ENCODE peak calls at places on chromosomes 12 and 14, in seven cellular contexts. One of them, this sample, is unnamed.

GRCh38 chr12:112839386-112839972 is 47.9 kb downstream of the RPH3A start:
- DNase-seq in GM12878: no peak
- DNase-seq in tibial artery: no peak
- DNase-seq in fibroblast of pulmonary artery: peak; percentile 86
- DNase-seq in epithelial cell of esophagus: peak; percentile 97
- DNase-seq in Caco-2: peak; percentile 34
- DNase-seq in kidney epithelial cell: peak; percentile 96
- DNase-seq in this sample: peak; percentile 43

GRCh38 chr14:37622231-37622923 is 26.9 kb downstream of the TTC6 start:
- DNase-seq in GM12878: no peak
- DNase-seq in tibial artery: no peak
- DNase-seq in fibroblast of pulmonary artery: peak; percentile 42
- DNase-seq in epithelial cell of esophagus: no peak
- DNase-seq in Caco-2: no peak
- DNase-seq in kidney epithelial cell: no peak
- DNase-seq in this sample: no peak

GRCh38 chr12:24996102-24996797 is 47.3 kb upstream of the BCAT1 start:
- DNase-seq in GM12878: no peak
- DNase-seq in tibial artery: no peak
- DNase-seq in fibroblast of pulmonary artery: no peak
- DNase-seq in epithelial cell of esophagus: no peak
- DNase-seq in Caco-2: no peak
- DNase-seq in kidney epithelial cell: no peak
- DNase-seq in this sample: no peak

GRCh38 chr12:130555628-130556485 is 160.2 kb downstream of the RIMBP2 start:
- DNase-seq in GM12878: no peak
- DNase-seq in tibial artery: no peak
- DNase-seq in fibroblast of pulmonary artery: no peak
- DNase-seq in epithelial cell of esophagus: no peak
- DNase-seq in Caco-2: no peak
- DNase-seq in kidney epithelial cell: no peak
- DNase-seq in this sample: no peak

GRCh38 chr14:42814817-42815216 is 1208.1 kb downstream of the LRFN5 start:
- DNase-seq in GM12878: no peak
- DNase-seq in tibial artery: no peak
- DNase-seq in fibroblast of pulmonary artery: no peak
- DNase-seq in epithelial cell of esophagus: no peak
- DNase-seq in Caco-2: no peak
- DNase-seq in kidney epithelial cell: no peak
- DNase-seq in this sample: no peak

GRCh38 chr12:19546611-19547162 is 107.4 kb downstream of the AEBP2 start:
- DNase-seq in GM12878: no peak
- DNase-seq in tibial artery: no peak
- DNase-seq in fibroblast of pulmonary artery: peak; percentile 82
- DNase-seq in epithelial cell of esophagus: peak; percentile 66
- DNase-seq in Caco-2: no peak
- DNase-seq in kidney epithelial cell: no peak
- DNase-seq in this sample: no peak

GRCh38 chr12:113092478-113093408 is 36.2 kb downstream of the DTX1 start:
- DNase-seq in GM12878: no peak
- DNase-seq in tibial artery: no peak
- DNase-seq in fibroblast of pulmonary artery: no peak
- DNase-seq in epithelial cell of esophagus: peak; percentile 37
- DNase-seq in Caco-2: peak; percentile 53
- DNase-seq in kidney epithelial cell: no peak
- DNase-seq in this sample: no peak

GRCh38 chr12:12909228-12909994 is 18.0 kb downstream of the GPRC5A start:
- DNase-seq in GM12878: no peak
- DNase-seq in tibial artery: no peak
- DNase-seq in fibroblast of pulmonary artery: no peak
- DNase-seq in epithelial cell of esophagus: no peak
- DNase-seq in Caco-2: no peak
- DNase-seq in kidney epithelial cell: no peak
- DNase-seq in this sample: no peak

GRCh38 chr12:118404876-118405521 is 28.6 kb downstream of the SUDS3 start:
- DNase-seq in GM12878: peak; percentile 4
- DNase-seq in tibial artery: no peak
- DNase-seq in fibroblast of pulmonary artery: peak; percentile 79
- DNase-seq in epithelial cell of esophagus: peak; percentile 66
- DNase-seq in Caco-2: peak; percentile 58
- DNase-seq in kidney epithelial cell: peak; percentile 14
- DNase-seq in this sample: peak; percentile 16

GRCh38 chr12:24404086-24404815 is 454.8 kb upstream of the SOX5 start:
- DNase-seq in GM12878: no peak
- DNase-seq in tibial artery: no peak
- DNase-seq in fibroblast of pulmonary artery: peak; percentile 11
- DNase-seq in epithelial cell of esophagus: no peak
- DNase-seq in Caco-2: no peak
- DNase-seq in kidney epithelial cell: no peak
- DNase-seq in this sample: peak; percentile 53

GRCh38 chr14:60323199-60323891 is 74.3 kb downstream of the PPM1A start:
- DNase-seq in GM12878: no peak
- DNase-seq in tibial artery: no peak
- DNase-seq in fibroblast of pulmonary artery: no peak
- DNase-seq in epithelial cell of esophagus: no peak
- DNase-seq in Caco-2: no peak
- DNase-seq in kidney epithelial cell: no peak
- DNase-seq in this sample: no peak

GRCh38 chr14:32252030-32252670 is 49.1 kb upstream of the RNU6-8 start:
- DNase-seq in GM12878: peak; percentile 36
- DNase-seq in tibial artery: no peak
- DNase-seq in fibroblast of pulmonary artery: peak; percentile 84
- DNase-seq in epithelial cell of esophagus: peak; percentile 76
- DNase-seq in Caco-2: peak; percentile 78
- DNase-seq in kidney epithelial cell: peak; percentile 32
- DNase-seq in this sample: peak; percentile 46

GRCh38 chr12:46208370-46208769 is 60.5 kb downstream of the SLC38A1 start:
- DNase-seq in GM12878: no peak
- DNase-seq in tibial artery: no peak
- DNase-seq in fibroblast of pulmonary artery: no peak
- DNase-seq in epithelial cell of esophagus: peak; percentile 17
- DNase-seq in Caco-2: no peak
- DNase-seq in kidney epithelial cell: no peak
- DNase-seq in this sample: no peak

GRCh38 chr14:89237923-89238529 is 179.0 kb downstream of the FOXN3 start:
- DNase-seq in GM12878: no peak
- DNase-seq in tibial artery: no peak
- DNase-seq in fibroblast of pulmonary artery: peak; percentile 30
- DNase-seq in epithelial cell of esophagus: peak; percentile 26
- DNase-seq in Caco-2: no peak
- DNase-seq in kidney epithelial cell: no peak
- DNase-seq in this sample: no peak

GRCh38 chr12:114384746-114385145 is 21.2 kb downstream of the TBX5 start:
- DNase-seq in GM12878: no peak
- DNase-seq in tibial artery: no peak
- DNase-seq in fibroblast of pulmonary artery: peak; percentile 24
- DNase-seq in epithelial cell of esophagus: no peak
- DNase-seq in Caco-2: no peak
- DNase-seq in kidney epithelial cell: no peak
- DNase-seq in this sample: no peak

GRCh38 chr12:66014818-66015217 is 115.7 kb downstream of the LLPH start:
- DNase-seq in GM12878: no peak
- DNase-seq in tibial artery: no peak
- DNase-seq in fibroblast of pulmonary artery: peak; percentile 29
- DNase-seq in epithelial cell of esophagus: peak; percentile 54
- DNase-seq in Caco-2: peak; percentile 12
- DNase-seq in kidney epithelial cell: no peak
- DNase-seq in this sample: no peak

GRCh38 chr14:94696518-94696917 is 73.4 kb downstream of the GSC start:
- DNase-seq in GM12878: no peak
- DNase-seq in tibial artery: no peak
- DNase-seq in fibroblast of pulmonary artery: no peak
- DNase-seq in epithelial cell of esophagus: no peak
- DNase-seq in Caco-2: no peak
- DNase-seq in kidney epithelial cell: no peak
- DNase-seq in this sample: no peak

GRCh38 chr12:12349711-12350665 is at the start of gene MANSC1:
- DNase-seq in GM12878: no peak
- DNase-seq in tibial artery: peak; percentile 81
- DNase-seq in fibroblast of pulmonary artery: peak; percentile 42
- DNase-seq in epithelial cell of esophagus: peak; percentile 58
- DNase-seq in Caco-2: peak; percentile 83
- DNase-seq in kidney epithelial cell: no peak
- DNase-seq in this sample: no peak

GRCh38 chr12:5733136-5733755 is 211.8 kb downstream of the ANO2 start:
- DNase-seq in GM12878: no peak
- DNase-seq in tibial artery: no peak
- DNase-seq in fibroblast of pulmonary artery: no peak
- DNase-seq in epithelial cell of esophagus: peak; percentile 75
- DNase-seq in Caco-2: no peak
- DNase-seq in kidney epithelial cell: no peak
- DNase-seq in this sample: no peak

GRCh38 chr12:79454338-79454777 is 236.4 kb downstream of the PAWR start:
- DNase-seq in GM12878: no peak
- DNase-seq in tibial artery: no peak
- DNase-seq in fibroblast of pulmonary artery: peak; percentile 50
- DNase-seq in epithelial cell of esophagus: peak; percentile 56
- DNase-seq in Caco-2: peak; percentile 30
- DNase-seq in kidney epithelial cell: peak; percentile 75
- DNase-seq in this sample: peak; percentile 76

GRCh38 chr14:23373041-23373440 is 432 bp downstream of the IL25 start:
- DNase-seq in GM12878: no peak
- DNase-seq in tibial artery: no peak
- DNase-seq in fibroblast of pulmonary artery: no peak
- DNase-seq in epithelial cell of esophagus: no peak
- DNase-seq in Caco-2: no peak
- DNase-seq in kidney epithelial cell: no peak
- DNase-seq in this sample: no peak

GRCh38 chr14:50947446-50947845 is 3.2 kb upstream of the PYGL start:
- DNase-seq in GM12878: no peak
- DNase-seq in tibial artery: no peak
- DNase-seq in fibroblast of pulmonary artery: no peak
- DNase-seq in epithelial cell of esophagus: peak; percentile 24
- DNase-seq in Caco-2: no peak
- DNase-seq in kidney epithelial cell: no peak
- DNase-seq in this sample: no peak

GRCh38 chr14:50943261-50943942 is 881 bp downstream of the PYGL start:
- DNase-seq in GM12878: no peak
- DNase-seq in tibial artery: peak; percentile 79
- DNase-seq in fibroblast of pulmonary artery: peak; percentile 72
- DNase-seq in epithelial cell of esophagus: peak; percentile 53
- DNase-seq in Caco-2: peak; percentile 82
- DNase-seq in kidney epithelial cell: no peak
- DNase-seq in this sample: no peak

GRCh38 chr14:50943943-50944646 is at the start of gene PYGL:
- DNase-seq in GM12878: no peak
- DNase-seq in tibial artery: peak; percentile 87
- DNase-seq in fibroblast of pulmonary artery: peak; percentile 71
- DNase-seq in epithelial cell of esophagus: peak; percentile 80
- DNase-seq in Caco-2: peak; percentile 88
- DNase-seq in kidney epithelial cell: no peak
- DNase-seq in this sample: no peak

GRCh38 chr14:50946234-50946935 is 2.1 kb upstream of the PYGL start:
- DNase-seq in GM12878: no peak
- DNase-seq in tibial artery: no peak
- DNase-seq in fibroblast of pulmonary artery: no peak
- DNase-seq in epithelial cell of esophagus: no peak
- DNase-seq in Caco-2: no peak
- DNase-seq in kidney epithelial cell: no peak
- DNase-seq in this sample: no peak

GRCh38 chr14:50944647-50945413 is 547 bp upstream of the PYGL start:
- DNase-seq in GM12878: no peak
- DNase-seq in tibial artery: peak; percentile 79
- DNase-seq in fibroblast of pulmonary artery: peak; percentile 55
- DNase-seq in epithelial cell of esophagus: peak; percentile 83
- DNase-seq in Caco-2: peak; percentile 56
- DNase-seq in kidney epithelial cell: no peak
- DNase-seq in this sample: no peak
- TF ChIP-seq CTCF in GM12878: no peak
- TF ChIP-seq CTCF in tibial artery: no peak
- TF ChIP-seq CTCF in fibroblast of pulmonary artery: no peak
- TF ChIP-seq CTCF in epithelial cell of esophagus: no peak
- TF ChIP-seq CTCF in Caco-2: no peak
- TF ChIP-seq CTCF in kidney epithelial cell: no peak
- TF ChIP-seq CTCF in this sample: no peak

DNA sequence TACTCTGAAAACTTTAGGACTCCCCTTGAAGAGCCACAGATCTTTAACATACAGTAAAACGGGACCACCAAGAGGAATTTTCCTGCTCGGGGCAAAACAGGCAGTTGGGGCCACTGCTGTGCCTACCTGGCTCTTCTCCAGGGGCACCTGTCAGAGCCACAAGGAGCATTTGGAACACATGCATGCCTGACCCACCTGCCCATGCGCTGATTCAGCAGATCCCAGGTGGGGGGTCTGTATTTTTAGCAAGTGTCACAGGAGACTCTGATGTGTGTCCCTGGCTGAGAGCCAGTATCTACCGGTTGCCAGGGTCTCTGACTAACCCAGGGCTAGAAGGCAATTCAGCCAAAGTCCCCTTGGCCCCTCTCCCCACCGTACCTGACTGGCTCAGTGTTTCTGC is 6.5 kb downstream of the CTDSP2 start:
- DNase-seq in GM12878: no peak
- DNase-seq in tibial artery: no peak
- DNase-seq in fibroblast of pulmonary artery: no peak
- DNase-seq in epithelial cell of esophagus: no peak
- DNase-seq in Caco-2: no peak
- DNase-seq in kidney epithelial cell: no peak
- DNase-seq in this sample: no peak
- H3K4me3 ChIP-seq in GM12878: peak overlapping the region; percentile 20
- H3K4me3 ChIP-seq in tibial artery: peak overlapping the region; percentile 15
- H3K4me3 ChIP-seq in fibroblast of pulmonary artery: no peak overlapping the region
- H3K4me3 ChIP-seq in epithelial cell of esophagus: no peak overlapping the region
- H3K4me3 ChIP-seq in Caco-2: no peak overlapping the region
- H3K4me3 ChIP-seq in kidney epithelial cell: no peak overlapping the region
- H3K4me3 ChIP-seq in this sample: no peak overlapping the region

GRCh38 chr12:40511341-40511740 is 180.9 kb upstream of the CNTN1 start:
- DNase-seq in GM12878: no peak
- DNase-seq in tibial artery: no peak
- DNase-seq in fibroblast of pulmonary artery: no peak
- DNase-seq in epithelial cell of esophagus: no peak
- DNase-seq in Caco-2: no peak
- DNase-seq in kidney epithelial cell: no peak
- DNase-seq in this sample: no peak
- TF ChIP-seq CTCF in GM12878: no peak
- TF ChIP-seq CTCF in tibial artery: no peak
- TF ChIP-seq CTCF in fibroblast of pulmonary artery: no peak
- TF ChIP-seq CTCF in epithelial cell of esophagus: no peak
- TF ChIP-seq CTCF in Caco-2: no peak
- TF ChIP-seq CTCF in kidney epithelial cell: no peak
- TF ChIP-seq CTCF in this sample: no peak

GRCh38 chr12:30928356-30929264 is 2.1 kb downstream of the TSPAN11 start:
- DNase-seq in GM12878: no peak
- DNase-seq in tibial artery: peak; percentile 44
- DNase-seq in fibroblast of pulmonary artery: no peak
- DNase-seq in epithelial cell of esophagus: no peak
- DNase-seq in Caco-2: no peak
- DNase-seq in kidney epithelial cell: no peak
- DNase-seq in this sample: no peak

GRCh38 chr12:30925607-30926242 is 823 bp upstream of the TSPAN11 start:
- DNase-seq in GM12878: no peak
- DNase-seq in tibial artery: no peak
- DNase-seq in fibroblast of pulmonary artery: no peak
- DNase-seq in epithelial cell of esophagus: no peak
- DNase-seq in Caco-2: no peak
- DNase-seq in kidney epithelial cell: no peak
- DNase-seq in this sample: no peak

GRCh38 chr12:30930238-30931010 is 3.9 kb downstream of the TSPAN11 start:
- DNase-seq in GM12878: no peak
- DNase-seq in tibial artery: no peak
- DNase-seq in fibroblast of pulmonary artery: no peak
- DNase-seq in epithelial cell of esophagus: no peak
- DNase-seq in Caco-2: no peak
- DNase-seq in kidney epithelial cell: no peak
- DNase-seq in this sample: no peak

GRCh38 chr12:30926243-30927209 is at the start of gene TSPAN11:
- DNase-seq in GM12878: no peak
- DNase-seq in tibial artery: peak; percentile 59
- DNase-seq in fibroblast of pulmonary artery: peak; percentile 21
- DNase-seq in epithelial cell of esophagus: peak; percentile 17
- DNase-seq in Caco-2: no peak
- DNase-seq in kidney epithelial cell: no peak
- DNase-seq in this sample: peak; percentile 34

GRCh38 chr12:30927210-30927576 is 645 bp downstream of the TSPAN11 start:
- DNase-seq in GM12878: no peak
- DNase-seq in tibial artery: peak; percentile 35
- DNase-seq in fibroblast of pulmonary artery: no peak
- DNase-seq in epithelial cell of esophagus: no peak
- DNase-seq in Caco-2: no peak
- DNase-seq in kidney epithelial cell: no peak
- DNase-seq in this sample: no peak
- H3K4me3 ChIP-seq in GM12878: no peak overlapping the region
- H3K4me3 ChIP-seq in tibial artery: no peak overlapping the region
- H3K4me3 ChIP-seq in fibroblast of pulmonary artery: no peak overlapping the region
- H3K4me3 ChIP-seq in epithelial cell of esophagus: no peak overlapping the region
- H3K4me3 ChIP-seq in Caco-2: no peak overlapping the region
- H3K4me3 ChIP-seq in kidney epithelial cell: no peak overlapping the region
- H3K4me3 ChIP-seq in this sample: no peak overlapping the region

This sample was measured in retinal pigment epithelial cell.